ENCODE peak calls at places on chromosomes 4 and X, in eight cellular contexts. X is upper lobe of right lung, K is IMR-90, T is endothelial cell of umbilical vein, I is H9, A is A549, V is Calu3, Z is endothelial cell. L is an unnamed sample.

GRCh38 chr4:1449475-1449832 is 43.2 kb upstream of the NKX1-1 start:
- DNase-seq in X (no peak), K (no peak), T (no peak), I (peak), A (no peak), V (no peak), Z (peak), L (no peak)

GRCh38 chrX:136582624-136583023 is 50.6 kb downstream of the VGLL1 start:
- DNase-seq in X (no peak), K (no peak), T (no peak), I (no peak), A (no peak), V (no peak), Z (no peak), L (no peak)

GRCh38 chr4:16067515-16067914 is 16.3 kb downstream of the PROM1 start:
- DNase-seq in X (no peak), K (no peak), T (no peak), I (no peak), A (no peak), V (peak), Z (no peak), L (no peak)

GRCh38 chrX:150060406-150060805 is 122.1 kb upstream of the EOLA2 start:
- DNase-seq in X (no peak), K (peak), T (no peak), I (no peak), A (no peak), V (no peak), Z (no peak), L (no peak)

GRCh38 chr4:123278755-123279154 is 117.8 kb upstream of the SPRY1 start:
- DNase-seq in X (no peak), K (peak), T (no peak), I (no peak), A (no peak), V (no peak), Z (no peak), L (no peak)

GRCh38 chrX:86171366-86171765 is 23.1 kb downstream of the DACH2 start:
- DNase-seq in X (no peak), K (peak), T (peak), I (peak), A (peak), V (no peak), Z (peak), L (peak)

GRCh38 chrX:107673933-107674479 is 45.7 kb downstream of the PRPS1 start:
- DNase-seq in X (peak), K (no peak), T (peak), I (peak), A (no peak), V (peak), Z (no peak), L (no peak)

GRCh38 chr4:133150643-133151300 is 1.7 kb downstream of the PCDH10 start:
- DNase-seq in X (no peak), K (no peak), T (peak), I (peak), A (peak), V (no peak), Z (peak), L (peak)

GRCh38 chr4:107380836-107381438 is 339.1 kb downstream of the PAPSS1 start:
- DNase-seq in X (no peak), K (no peak), T (no peak), I (no peak), A (peak), V (no peak), Z (no peak), L (no peak)

GRCh38 chr4:168551211-168551610 is 54.4 kb downstream of the PALLD start:
- DNase-seq in X (no peak), K (peak), T (no peak), I (no peak), A (no peak), V (no peak), Z (no peak), L (no peak)

GRCh38 chrX:85611926-85612325 is 232.5 kb upstream of the POF1B start:
- DNase-seq in X (no peak), K (peak), T (peak), I (no peak), A (peak), V (no peak), Z (no peak), L (no peak)

GRCh38 chrX:80312448-80312847 is 107.8 kb upstream of the TENT5D start:
- DNase-seq in X (no peak), K (no peak), T (no peak), I (no peak), A (no peak), V (no peak), Z (no peak), L (no peak)

GRCh38 chrX:70301716-70302115 is 11.8 kb downstream of the KIF4A start:
- DNase-seq in X (no peak), K (peak), T (peak), I (no peak), A (no peak), V (no peak), Z (no peak), L (no peak)

GRCh38 chrX:150293311-150294013 is 69.7 kb upstream of the MAMLD1 start:
- DNase-seq in X (no peak), K (no peak), T (no peak), I (no peak), A (no peak), V (no peak), Z (no peak), L (no peak)

GRCh38 chr4:56953680-56954520 is 23.5 kb downstream of the NOA1 start:
- DNase-seq in X (no peak), K (no peak), T (no peak), I (no peak), A (no peak), V (no peak), Z (no peak), L (no peak)

GRCh38 chrX:138858438-138858837 is 146.9 kb upstream of the FGF13 start:
- DNase-seq in X (no peak), K (peak), T (no peak), I (no peak), A (no peak), V (no peak), Z (no peak), L (no peak)

GRCh38 chr4:113436360-113436759 is 325.2 kb downstream of the CAMK2D start:
- DNase-seq in X (no peak), K (peak), T (peak), I (no peak), A (no peak), V (no peak), Z (no peak), L (no peak)

GRCh38 chr4:38605794-38606586 is 58.0 kb upstream of the KLF3 start:
- DNase-seq in X (no peak), K (no peak), T (no peak), I (no peak), A (peak), V (no peak), Z (no peak), L (no peak)

GRCh38 chr4:139461022-139461421 is 7.1 kb downstream of the RAB33B start:
- DNase-seq in X (no peak), K (no peak), T (no peak), I (peak), A (peak), V (peak), Z (no peak), L (no peak)

GRCh38 chrX:45628041-45628440 is 427.4 kb upstream of the DIPK2B start:
- DNase-seq in X (no peak), K (peak), T (no peak), I (no peak), A (no peak), V (no peak), Z (no peak), L (no peak)

GRCh38 chr4:23001478-23001877 is 308.7 kb downstream of the GBA3 start:
- DNase-seq in X (no peak), K (no peak), T (no peak), I (no peak), A (no peak), V (no peak), Z (no peak), L (no peak)

GRCh38 chr4:108141213-108142045 is 27.3 kb downstream of the LEF1 start:
- DNase-seq in X (no peak), K (no peak), T (no peak), I (no peak), A (no peak), V (no peak), Z (no peak), L (no peak)

GRCh38 chrX:136767104-136767941 is 13.4 kb downstream of the ARHGEF6 start:
- DNase-seq in X (peak), K (peak), T (peak), I (peak), A (peak), V (peak), Z (peak), L (peak)

GRCh38 chrX:129957241-129958099 is 25.0 kb upstream of the BCORL1 start:
- DNase-seq in X (peak), K (peak), T (peak), I (peak), A (peak), V (peak), Z (peak), L (peak)

GRCh38 chrX:95029571-95029970 is 1355.6 kb downstream of the FAM133A start:
- DNase-seq in X (no peak), K (no peak), T (no peak), I (no peak), A (no peak), V (no peak), Z (no peak), L (no peak)

GRCh38 chr4:2512396-2513135 is 23.9 kb upstream of the FAM193A start:
- DNase-seq in X (no peak), K (no peak), T (no peak), I (no peak), A (no peak), V (no peak), Z (no peak), L (no peak)

GRCh38 chr4:2786152-2786671 is 6.7 kb upstream of the SH3BP2 start:
- DNase-seq in X (no peak), K (no peak), T (no peak), I (no peak), A (no peak), V (no peak), Z (no peak), L (no peak)

GRCh38 chr4:118843237-118843636 is 7.3 kb upstream of the SEC24D start:
- DNase-seq in X (no peak), K (no peak), T (no peak), I (no peak), A (no peak), V (no peak), Z (no peak), L (no peak)

GRCh38 chrX:149939271-149940014 is 1.2 kb upstream of the EOLA2 start:
- DNase-seq in X (peak), K (peak), T (peak), I (peak), A (peak), V (peak), Z (peak), L (peak)

GRCh38 chr4:147814334-147814733 is 82.4 kb downstream of the ARHGAP10 start:
- DNase-seq in X (no peak), K (no peak), T (no peak), I (no peak), A (no peak), V (no peak), Z (no peak), L (no peak)

GRCh38 chr4:63553123-63553522 is 856.1 kb downstream of the TECRL start:
- DNase-seq in X (no peak), K (no peak), T (no peak), I (no peak), A (no peak), V (no peak), Z (no peak), L (no peak)

DNA sequence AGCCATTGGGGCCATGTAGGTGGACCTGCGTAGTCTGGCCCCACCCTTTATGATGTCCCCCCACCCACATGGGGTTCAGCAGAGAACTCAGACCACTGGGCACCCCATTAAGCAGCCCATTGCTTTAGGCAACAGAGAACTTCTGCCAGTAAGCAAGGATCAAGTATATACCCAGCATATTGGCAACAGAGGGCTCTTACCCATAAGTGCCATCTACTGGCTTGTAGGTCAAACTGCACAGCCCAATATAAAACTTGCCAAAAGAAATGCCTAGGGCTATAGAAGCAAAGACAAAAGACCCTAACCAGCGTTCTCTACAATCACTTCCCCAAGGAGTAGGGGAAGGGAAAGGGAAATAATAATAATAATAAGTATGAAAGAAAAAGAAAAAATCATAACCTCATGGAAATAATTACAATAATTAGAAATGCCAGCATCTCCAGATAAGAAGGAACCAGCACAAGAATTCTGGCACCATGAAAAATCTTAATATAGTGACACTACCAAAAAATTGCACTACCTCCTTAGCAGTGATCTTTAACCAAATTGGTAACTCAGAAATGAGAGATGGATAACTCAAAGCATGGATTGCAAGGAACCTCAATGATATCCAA is 1090.7 kb downstream of the FAT4 start:
- DNase-seq in X (no peak), K (peak), T (peak), I (peak), A (peak), V (no peak), Z (no peak), L (peak)
- TF ChIP-seq CTCF in X (peak), K (peak), T (peak), I (peak), A (no peak), V (no peak), Z (peak), L (peak)

DNA sequence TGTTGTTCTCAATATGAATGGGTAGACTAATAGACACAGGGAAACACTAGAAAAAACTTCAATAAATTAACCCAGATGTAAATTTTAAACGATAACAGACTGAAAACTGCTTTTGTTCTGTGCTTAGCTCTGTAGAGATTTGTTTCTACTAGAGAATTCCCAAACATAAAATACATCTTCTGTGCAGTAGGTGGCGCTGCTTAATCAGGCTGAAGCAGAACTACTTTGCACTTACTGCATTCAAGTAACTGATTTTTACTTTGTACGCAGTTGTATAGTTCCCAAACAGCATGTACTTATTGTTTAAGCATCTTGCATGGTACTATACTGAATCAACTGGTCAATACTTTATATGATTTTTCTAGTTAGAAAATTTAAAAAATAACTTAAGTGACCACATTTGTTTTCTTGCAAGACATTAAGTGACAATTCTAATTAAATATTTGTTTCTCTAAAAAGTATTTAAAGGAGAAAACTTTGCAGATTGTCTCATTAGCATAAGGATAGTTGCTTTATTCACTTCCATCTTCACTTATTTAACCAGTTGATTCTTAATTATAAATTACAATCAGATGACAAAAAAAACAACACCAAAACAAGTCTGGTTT is 490.6 kb downstream of the IL15 start:
- DNase-seq in X (no peak), K (peak), T (peak), I (peak), A (peak), V (peak), Z (peak), L (peak)
- TF ChIP-seq CTCF in X (peak), K (peak), T (peak), I (peak), A (peak), V (peak), Z (peak), L (peak)

GRCh38 chrX:134294548-134294947 is 57.6 kb downstream of the CCDC160 start:
- DNase-seq in X (no peak), K (peak), T (peak), I (no peak), A (no peak), V (no peak), Z (no peak), L (no peak)
- TF ChIP-seq CTCF in X (no peak), K (peak), T (no peak), I (peak), A (peak), V (no peak), Z (no peak), L (no peak)

GRCh38 chr4:175253184-175253902 is 335.2 kb downstream of the ADAM29 start:
- DNase-seq in X (no peak), K (no peak), T (no peak), I (peak), A (peak), V (no peak), Z (no peak), L (no peak)

GRCh38 chr4:175246941-175247340 is 328.8 kb downstream of the ADAM29 start:
- DNase-seq in X (no peak), K (peak), T (no peak), I (no peak), A (no peak), V (no peak), Z (no peak), L (no peak)

GRCh38 chr4:175252642-175253041 is 334.5 kb downstream of the ADAM29 start:
- DNase-seq in X (no peak), K (no peak), T (no peak), I (peak), A (no peak), V (no peak), Z (no peak), L (no peak)
- TF ChIP-seq CTCF in X (no peak), K (no peak), T (no peak), I (peak), A (no peak), V (no peak), Z (no peak), L (peak)

DNA sequence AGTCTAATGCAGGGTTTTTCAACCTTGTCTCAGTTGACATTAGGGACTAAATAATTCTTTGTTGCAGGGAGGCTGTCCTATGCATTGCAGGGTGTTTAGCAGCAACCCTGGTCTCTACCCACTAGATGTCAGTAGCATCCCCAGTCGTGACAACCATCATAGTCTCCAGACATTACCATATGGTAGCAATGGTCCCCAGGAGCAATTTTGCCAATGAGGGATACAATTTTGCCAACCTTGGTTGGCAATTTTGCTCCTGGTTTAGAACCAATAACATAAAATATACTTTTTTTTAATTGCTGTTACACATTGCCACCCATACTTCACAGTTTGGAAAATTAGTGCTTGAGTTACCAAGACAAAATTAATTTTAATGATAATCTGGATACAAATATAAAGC is 6.0 kb downstream of the EREG start:
- DNase-seq in X (no peak), K (peak), T (peak), I (peak), A (peak), V (no peak), Z (peak), L (peak)
- TF ChIP-seq CTCF in X (peak), K (peak), T (peak), I (peak), A (peak), V (peak), Z (peak), L (peak)

GRCh38 chrX:40468033-40468979 is 112.5 kb upstream of the ATP6AP2 start:
- DNase-seq in X (peak), K (peak), T (peak), I (peak), A (peak), V (peak), Z (no peak), L (peak)
- TF ChIP-seq CTCF in X (peak), K (no peak), T (no peak), I (peak), A (peak), V (no peak), Z (no peak), L (peak)

GRCh38 chr4:40309250-40309774 is 25.8 kb upstream of the CHRNA9 start:
- DNase-seq in X (peak), K (peak), T (peak), I (peak), A (peak), V (peak), Z (peak), L (peak)
- TF ChIP-seq CTCF in X (peak), K (peak), T (peak), I (peak), A (peak), V (peak), Z (peak), L (peak)

L was measured in WERI-Rb-1.